ENCODE peak calls at places on chromosomes 12 and 14, in nine cellular contexts. J is gastrocnemius medialis, T is tibial artery, S is upper lobe of right lung, G is H9, V is IMR-90, B is body of pancreas, Q is A549, F is left ventricle myocardium inferior. N is an unnamed sample.
A peak's percentile ranks its signal among the peaks of the same experiment; 100 is the strongest.

GRCh38 chr12:93990832-93991748 is 157.3 kb upstream of the PLXNC1 start:
- DNase-seq in J (peak; percentile 56), T (peak; percentile 68), S (no peak), G (peak; percentile 85), V (peak; percentile 52), B (peak; percentile 15), Q (no peak), F (peak; percentile 39), N (peak; percentile 50)

GRCh38 chr14:45526715-45527549 is 273.9 kb upstream of the MIS18BP1 start:
- DNase-seq in J (peak; percentile 4), T (no peak), S (peak; percentile 51), G (peak; percentile 75), V (no peak), B (peak; percentile 62), Q (peak; percentile 20), F (no peak), N (peak; percentile 35)

GRCh38 chr12:98653866-98654493 is 8.9 kb downstream of the APAF1 start:
- DNase-seq in J (no peak), T (no peak), S (no peak), G (no peak), V (peak; percentile 70), B (no peak), Q (peak; percentile 33), F (no peak), N (no peak)

GRCh38 chr14:62329427-62329826 is 567.2 kb downstream of the SNAPC1 start:
- DNase-seq in J (no peak), T (no peak), S (no peak), G (no peak), V (peak; percentile 63), B (no peak), Q (no peak), F (no peak), N (no peak)

GRCh38 chr12:22447223-22447622 is 97.1 kb downstream of the C2CD5 start:
- DNase-seq in J (no peak), T (no peak), S (no peak), G (no peak), V (peak; percentile 40), B (no peak), Q (no peak), F (no peak), N (no peak)

GRCh38 chr14:61342486-61342885 is 21.1 kb downstream of the PRKCH start:
- DNase-seq in J (no peak), T (no peak), S (no peak), G (no peak), V (no peak), B (no peak), Q (no peak), F (no peak), N (no peak)

GRCh38 chr14:72781476-72782181 is 112.3 kb downstream of the DPF3 start:
- DNase-seq in J (no peak), T (no peak), S (no peak), G (no peak), V (peak; percentile 71), B (no peak), Q (peak; percentile 24), F (no peak), N (no peak)

GRCh38 chr12:58871557-58871956 is 48.7 kb downstream of the LRIG3 start:
- DNase-seq in J (no peak), T (no peak), S (no peak), G (no peak), V (no peak), B (no peak), Q (no peak), F (no peak), N (no peak)

GRCh38 chr14:31170411-31170810 is 37.2 kb downstream of the HECTD1 start:
- DNase-seq in J (no peak), T (no peak), S (no peak), G (no peak), V (peak; percentile 58), B (no peak), Q (no peak), F (no peak), N (no peak)

GRCh38 chr12:47361389-47362031 is 281.8 kb upstream of the AMIGO2 start:
- DNase-seq in J (peak; percentile 4), T (no peak), S (no peak), G (peak; percentile 39), V (no peak), B (no peak), Q (no peak), F (no peak), N (no peak)

GRCh38 chr14:56528927-56529326 is 50.7 kb upstream of the TMEM260 start:
- DNase-seq in J (no peak), T (no peak), S (no peak), G (no peak), V (no peak), B (no peak), Q (no peak), F (no peak), N (no peak)

GRCh38 chr14:92586001-92586947 is 72.7 kb downstream of the RIN3 start:
- DNase-seq in J (no peak), T (peak; percentile 76), S (no peak), G (no peak), V (peak; percentile 99), B (no peak), Q (no peak), F (no peak), N (no peak)

GRCh38 chr12:10363922-10364838 is 25.7 kb downstream of the KLRK1 start:
- DNase-seq in J (peak; percentile 16), T (peak; percentile 69), S (no peak), G (no peak), V (peak; percentile 41), B (peak; percentile 36), Q (peak; percentile 28), F (peak; percentile 26), N (peak; percentile 40)

GRCh38 chr14:52029881-52030280 is 39.0 kb downstream of the NID2 start:
- DNase-seq in J (no peak), T (no peak), S (no peak), G (no peak), V (no peak), B (no peak), Q (no peak), F (no peak), N (no peak)

GRCh38 chr14:102591944-102592772 is at the start of gene RCOR1:
- DNase-seq in J (peak; percentile 95), T (peak; percentile 99), S (peak; percentile 99), G (peak; percentile 98), V (peak; percentile 97), B (peak; percentile 98), Q (peak; percentile 95), F (peak; percentile 99), N (peak; percentile 99)

GRCh38 chr14:102589761-102590290 is 2.6 kb upstream of the RCOR1 start:
- DNase-seq in J (no peak), T (no peak), S (no peak), G (no peak), V (no peak), B (no peak), Q (no peak), F (no peak), N (no peak)

GRCh38 chr14:102591372-102591943 is 991 bp upstream of the RCOR1 start:
- DNase-seq in J (peak; percentile 22), T (peak; percentile 72), S (peak; percentile 76), G (no peak), V (peak; percentile 29), B (peak; percentile 34), Q (no peak), F (peak; percentile 53), N (no peak)

GRCh38 chr14:102588821-102589220 is 3.6 kb upstream of the RCOR1 start:
- DNase-seq in J (no peak), T (no peak), S (no peak), G (no peak), V (no peak), B (no peak), Q (no peak), F (no peak), N (no peak)

GRCh38 chr14:102590667-102591099 is 1.8 kb upstream of the RCOR1 start:
- DNase-seq in J (no peak), T (peak; percentile 70), S (no peak), G (peak; percentile 83), V (peak; percentile 23), B (peak; percentile 52), Q (peak; percentile 72), F (no peak), N (peak; percentile 68)
- H3K27ac ChIP-seq in J (peak overlapping the region; percentile 92), T (peak overlapping the region; percentile 93), S (peak overlapping the region; percentile 96), G (no peak overlapping the region), V (peak overlapping the region; percentile 1), B (peak overlapping the region; percentile 94), Q (peak overlapping the region; percentile 98), F (peak overlapping the region; percentile 99), N (peak overlapping the region; percentile 88)

DNA sequence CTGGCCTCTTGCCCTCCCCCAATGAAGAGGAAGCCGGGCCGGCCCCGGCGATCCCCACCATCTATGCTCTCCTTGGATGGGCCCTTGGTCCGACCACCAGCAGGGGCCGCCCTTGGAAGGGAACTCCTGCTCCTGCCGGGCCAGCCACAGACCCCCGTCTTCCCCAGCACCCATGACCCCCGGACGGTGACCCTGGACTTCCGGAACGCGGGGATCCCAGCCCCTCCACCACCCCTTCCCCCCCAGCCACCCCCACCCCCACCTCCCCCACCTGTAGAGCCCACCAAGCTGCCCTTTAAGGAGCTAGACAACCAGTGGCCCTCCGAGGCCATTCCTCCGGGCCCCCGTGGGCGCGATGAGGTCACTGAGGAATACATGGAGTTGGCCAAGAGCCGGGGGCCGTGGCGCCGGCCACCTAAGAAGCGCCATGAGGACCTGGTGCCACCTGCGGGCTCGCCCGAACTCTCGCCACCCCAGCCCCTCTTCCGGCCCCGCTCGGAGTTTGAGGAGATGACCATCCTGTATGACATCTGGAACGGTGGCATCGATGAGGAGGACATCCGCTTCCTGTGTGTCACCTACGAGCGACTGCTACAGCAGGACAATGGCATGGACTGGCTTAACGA is 19.4 kb downstream of the SETD1B start:
- DNase-seq in J (no peak), T (no peak), S (no peak), G (peak; percentile 47), V (no peak), B (no peak), Q (no peak), F (no peak), N (peak; percentile 17)
- TF ChIP-seq CTCF in J (no peak), T (no peak), S (no peak), G (peak; percentile 38), V (no peak), B (no peak), Q (peak; percentile 7), F (no peak), N (no peak)

GRCh38 chr14:68931474-68932051 is 47.5 kb downstream of the ACTN1 start:
- DNase-seq in J (no peak), T (no peak), S (no peak), G (no peak), V (no peak), B (no peak), Q (no peak), F (no peak), N (no peak)
- H3K27ac ChIP-seq in J (no peak overlapping the region), T (peak overlapping the region; percentile 100), S (no peak overlapping the region), G (no peak overlapping the region), V (no peak overlapping the region), B (no peak overlapping the region), Q (no peak overlapping the region), F (peak overlapping the region; percentile 27), N (no peak overlapping the region)

DNA sequence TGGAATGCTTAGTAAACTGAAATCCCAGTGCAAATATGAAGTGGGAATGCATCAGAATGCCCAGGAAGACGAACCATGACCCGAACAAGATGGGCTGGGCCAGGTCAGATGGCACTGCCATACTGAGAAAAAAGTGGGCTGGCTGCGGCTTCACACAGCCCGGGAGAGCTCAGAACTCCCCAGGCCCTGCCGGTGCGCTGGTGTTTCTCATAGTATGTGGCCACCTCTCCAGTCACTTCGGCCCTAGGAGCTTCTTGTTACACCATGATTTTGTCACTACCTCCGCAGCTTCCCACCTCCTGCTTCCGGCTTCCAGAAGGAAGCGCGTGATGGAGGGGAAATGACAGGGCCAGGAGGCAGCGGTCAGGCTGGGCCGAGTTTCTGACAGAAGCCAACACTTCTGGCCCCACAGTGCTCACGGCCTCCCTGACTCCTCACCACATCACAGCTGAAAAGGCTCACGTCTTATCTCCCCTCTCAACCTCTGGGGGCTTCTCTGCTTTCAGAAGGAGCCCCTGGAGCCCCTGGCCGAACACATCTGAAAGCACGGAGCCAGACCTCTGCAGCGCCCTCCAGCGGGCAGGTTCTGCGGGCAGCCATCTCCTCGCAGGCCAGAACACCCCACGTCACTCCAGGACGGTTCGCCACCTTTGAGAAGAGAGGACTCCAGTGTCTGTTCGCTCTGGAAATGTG is 30.7 kb downstream of the DAD1 start:
- DNase-seq in J (no peak), T (no peak), S (no peak), G (peak; percentile 74), V (no peak), B (no peak), Q (no peak), F (no peak), N (no peak)
- TF ChIP-seq CTCF in J (no peak), T (no peak), S (peak; percentile 18), G (peak; percentile 73), V (peak; percentile 8), B (no peak), Q (no peak), F (no peak), N (no peak)